ENCODE peak calls at places on chromosomes 12 and 14, in five cellular contexts. H, D, B, S and U are unnamed samples.

GRCh38 chr12:25372002-25372401 is 121.3 kb upstream of the KRAS start:
- DNase-seq in S (no peak), B (no peak), H (no peak), D (no peak), U (no peak)

GRCh38 chr12:10068634-10069033 is 30.2 kb downstream of the CLEC1A start:
- DNase-seq in D (no peak), B (no peak), H (no peak), S (no peak), U (no peak)

GRCh38 chr14:73264896-73265720 is 27.8 kb downstream of the PAPLN start:
- DNase-seq in H (no peak), D (no peak), B (no peak), S (peak), U (no peak)

GRCh38 chr12:51390457-51391046 is 654 bp downstream of the GALNT6 start:
- DNase-seq in H (no peak), D (no peak), S (no peak), B (peak), U (no peak)

GRCh38 chr14:105476937-105477658 is 2.5 kb downstream of the CRIP2 start:
- DNase-seq in S (no peak), H (no peak), B (no peak), D (no peak), U (no peak)

GRCh38 chr14:80965041-80965440 is 9.6 kb downstream of the TSHR start:
- DNase-seq in B (no peak), H (no peak), D (no peak), S (no peak), U (no peak)

GRCh38 chr12:131912526-131913274 is 16.4 kb upstream of the PUS1 start:
- DNase-seq in H (peak), D (peak), B (no peak), S (no peak), U (peak)

GRCh38 chr14:69268763-69269162 is 8.8 kb downstream of the GALNT16 start:
- DNase-seq in D (no peak), H (no peak), B (no peak), S (no peak), U (no peak)

GRCh38 chr12:1357711-1358110 is 236.7 kb downstream of the FBXL14 start:
- DNase-seq in D (no peak), S (no peak), B (no peak), H (no peak), U (no peak)

GRCh38 chr14:49621114-49621881 is 699 bp downstream of the MGAT2 start:
- DNase-seq in D (peak), S (no peak), B (no peak), H (peak), U (peak)

GRCh38 chr12:3958534-3958933 is 85.3 kb upstream of the PARP11 start:
- DNase-seq in H (no peak), B (no peak), S (no peak), D (no peak), U (no peak)

GRCh38 chr12:56338643-56339422 is at the start of gene IL23A:
- DNase-seq in S (no peak), H (no peak), B (peak), D (peak), U (peak)

GRCh38 chr14:79629891-79630560 is 581.3 kb downstream of the DIO2 start:
- DNase-seq in S (no peak), B (no peak), D (peak), H (no peak), U (no peak)

GRCh38 chr12:68792952-68793351 is 15.0 kb upstream of the MDM2 start:
- DNase-seq in S (no peak), D (no peak), B (no peak), H (no peak), U (peak)

GRCh38 chr14:56759633-56760032 is 50.6 kb downstream of the OTX2 start:
- DNase-seq in B (no peak), S (no peak), D (no peak), H (no peak), U (no peak)

GRCh38 chr12:128737292-128737966 is 86.3 kb downstream of the SLC15A4 start:
- DNase-seq in H (no peak), B (no peak), D (no peak), S (no peak), U (no peak)

GRCh38 chr12:109458771-109459208 is 18.3 kb downstream of the KCTD10 start:
- DNase-seq in B (no peak), D (no peak), S (no peak), H (no peak), U (no peak)

GRCh38 chr14:105155681-105156413 is 12.7 kb downstream of the JAG2 start:
- DNase-seq in D (no peak), B (no peak), H (no peak), S (no peak), U (no peak)

GRCh38 chr14:53304726-53305381 is 151.7 kb upstream of the DDHD1 start:
- DNase-seq in B (no peak), D (no peak), S (no peak), H (no peak), U (no peak)

GRCh38 chr12:64744422-64745258 is 14.6 kb downstream of the GNS start:
- DNase-seq in H (no peak), D (no peak), B (no peak), S (no peak), U (no peak)

GRCh38 chr14:98943907-98944306 is 328.1 kb downstream of the BCL11B start:
- DNase-seq in B (no peak), S (no peak), H (no peak), D (no peak), U (no peak)
- TF ChIP-seq CTCF in B (no peak), S (no peak), H (no peak), D (no peak), U (no peak)

GRCh38 chr12:88108021-88108420 is 33.9 kb downstream of the CEP290 start:
- DNase-seq in S (no peak), B (no peak), D (no peak), H (no peak), U (no peak)
- H3K4me3 ChIP-seq in S (no peak), B (no peak), D (no peak), H (no peak), U (no peak)

GRCh38 chr12:46354111-46354798 is 18.3 kb downstream of the SLC38A2 start:
- DNase-seq in S (no peak), D (no peak), B (no peak), H (no peak), U (no peak)
- TF ChIP-seq CTCF in S (no peak), D (no peak), B (no peak), H (peak), U (peak)

GRCh38 chr14:88488081-88488480 is 66.7 kb downstream of the PTPN21 start:
- DNase-seq in S (no peak), H (no peak), D (no peak), B (no peak), U (no peak)
- H3K4me3 ChIP-seq in S (no peak), H (no peak), D (no peak), B (no peak), U (no peak)

DNA sequence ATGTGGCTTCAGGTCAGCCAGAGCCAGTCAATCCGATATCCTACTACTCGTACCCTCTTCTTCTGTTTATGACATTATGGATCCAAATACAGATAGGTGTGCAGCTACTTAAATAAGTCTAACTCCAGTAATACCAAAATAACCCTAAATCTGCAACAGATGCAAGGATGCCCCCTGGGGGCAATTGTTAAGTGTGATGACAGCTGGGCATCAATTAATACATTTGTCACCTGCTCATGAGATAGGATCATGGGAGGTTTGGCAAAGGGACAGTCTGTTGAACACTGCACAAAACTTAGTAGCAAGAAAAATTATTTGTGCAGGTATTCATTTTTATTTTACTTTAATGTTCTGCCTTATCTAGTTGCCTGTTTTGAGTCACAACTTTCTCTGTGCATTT is 83.2 kb downstream of the SLC38A6 start:
- DNase-seq in D (no peak), B (no peak), H (no peak), S (no peak), U (no peak)
- TF ChIP-seq CTCF in D (no peak), B (no peak), H (no peak), S (no peak), U (peak)